ENCODE peak calls at places on chromosome 2, in five cellular contexts. O is lower lobe of right lung, T is brain microvascular endothelial cell, Y is posterior vena cava, G is SW480. W is an unnamed sample.

GRCh38 chr2:218827701-218828476 is 3.7 kb downstream of the PRKAG3 start:
- DNase-seq in O (peak; percentile 32), G (no peak), T (no peak), Y (peak; percentile 74), W (no peak)

GRCh38 chr2:185689906-185690539 is 48.6 kb upstream of the FSIP2 start:
- DNase-seq in T (no peak), O (no peak), G (no peak), Y (no peak), W (no peak)

GRCh38 chr2:200373973-200374416 is 67.5 kb downstream of the SPATS2L start:
- DNase-seq in Y (no peak), T (no peak), G (peak; percentile 34), O (no peak), W (no peak)

GRCh38 chr2:144438722-144439508 is 81.0 kb downstream of the ZEB2 start:
- DNase-seq in T (no peak), Y (no peak), G (no peak), O (no peak), W (no peak)

GRCh38 chr2:20157606-20157970 is 67.3 kb downstream of the SDC1 start:
- DNase-seq in Y (no peak), T (peak; percentile 44), G (no peak), O (no peak), W (no peak)

GRCh38 chr2:239353697-239354096 is 47.1 kb downstream of the HDAC4 start:
- DNase-seq in Y (no peak), T (no peak), G (no peak), O (no peak), W (no peak)

GRCh38 chr2:212913902-212914301 is 237.5 kb downstream of the IKZF2 start:
- DNase-seq in O (no peak), Y (no peak), T (no peak), G (no peak), W (no peak)

GRCh38 chr2:67965246-67965645 is 97.6 kb downstream of the C1D start:
- DNase-seq in G (no peak), Y (no peak), O (no peak), T (no peak), W (peak; percentile 73)

GRCh38 chr2:217650716-217651360 is 352.0 kb downstream of the TNS1 start:
- DNase-seq in T (peak; percentile 58), O (no peak), Y (no peak), G (peak; percentile 36), W (no peak)